ENCODE peak calls at places on chromosomes 11 and 22, in seven cellular contexts. W is HuH-7.5, Q is lung, L is GM19239, H is HCT116, G is iris pigment epithelial cell, B is AML-193. N is an unnamed sample.

GRCh38 chr22:26642465-26643367 is 14.7 kb upstream of the MIAT start:
- DNase-seq in B (no peak), H (no peak), G (no peak), W (no peak), L (no peak), Q (no peak), N (no peak)

GRCh38 chr11:111428113-111428876 is 49.2 kb upstream of the POU2AF1 start:
- DNase-seq in L (no peak), W (no peak), Q (no peak), G (no peak), B (no peak), H (no peak), N (no peak)

GRCh38 chr22:39994566-39995345 is at the start of gene FAM83F:
- DNase-seq in W (no peak), L (no peak), Q (no peak), G (no peak), H (peak), B (no peak), N (peak)

GRCh38 chr11:65786786-65787636 is at the start of gene OVOL1:
- DNase-seq in Q (peak), B (no peak), W (peak), H (peak), L (no peak), G (no peak), N (no peak)

GRCh38 chr22:48228468-48228867 is 1466.0 kb downstream of the TBC1D22A start:
- DNase-seq in L (no peak), G (no peak), H (no peak), B (no peak), W (no peak), Q (no peak), N (no peak)

GRCh38 chr22:39904864-39905263 is 4.0 kb downstream of the GRAP2 start:
- DNase-seq in W (no peak), G (no peak), H (no peak), L (no peak), B (no peak), Q (no peak), N (no peak)

GRCh38 chr11:92269841-92270240 is 45.2 kb downstream of the FAT3 start:
- DNase-seq in Q (no peak), W (no peak), L (no peak), H (no peak), B (no peak), G (no peak), N (no peak)

GRCh38 chr11:107385361-107385982 is 72.2 kb downstream of the CWF19L2 start:
- DNase-seq in L (no peak), G (peak), Q (no peak), W (peak), H (peak), B (no peak), N (no peak)

GRCh38 chr22:44473580-44473979 is 24.5 kb downstream of the RTL6 start:
- DNase-seq in W (no peak), G (no peak), H (no peak), Q (no peak), L (no peak), B (no peak), N (no peak)